ENCODE peak calls at places on chromosome X, in seven cellular contexts. R is suprapubic skin; G is astrocyte; K is CD8-positive, alpha-beta memory T cell; U is tibial artery; D is heart left ventricle; P is neural progenitor cell. E is an unnamed sample.
A peak's percentile ranks its signal among the peaks of the same experiment; 100 is the strongest.

GRCh38 chrX:71171110-71171801 is 26.6 kb downstream of the NLGN3 start:
- DNase-seq in D (no peak), P (no peak), U (no peak), G (no peak), R (no peak), K (no peak), E (no peak)

GRCh38 chrX:24178441-24178840 is 28.9 kb downstream of the ZFX start:
- DNase-seq in U (no peak), P (no peak), R (no peak), G (no peak), K (no peak), D (no peak), E (no peak)

GRCh38 chrX:2583194-2584162 is 82.7 kb upstream of the DHRSX start:
- DNase-seq in U (no peak), G (no peak), K (no peak), P (peak; percentile 35), D (no peak), R (no peak), E (no peak)

GRCh38 chrX:24692305-24692704 is 1.4 kb upstream of the POLA1 start:
- DNase-seq in D (no peak), R (no peak), U (no peak), G (no peak), P (peak; percentile 80), K (no peak), E (no peak)

GRCh38 chrX:44675364-44676024 is 132.8 kb upstream of the FUNDC1 start:
- DNase-seq in R (peak; percentile 61), D (no peak), G (peak; percentile 95), U (no peak), K (no peak), P (no peak), E (peak; percentile 73)

GRCh38 chrX:118383120-118383519 is 37.2 kb downstream of the WDR44 start:
- DNase-seq in R (no peak), G (peak; percentile 47), P (no peak), K (no peak), D (no peak), U (no peak), E (no peak)

GRCh38 chrX:10819973-10820372 is 199.6 kb upstream of the MID1 start:
- DNase-seq in P (no peak), G (no peak), K (no peak), U (no peak), R (no peak), D (no peak), E (no peak)

GRCh38 chrX:116806288-116806802 is 343.6 kb upstream of the CT83 start:
- DNase-seq in G (no peak), D (no peak), P (no peak), R (no peak), K (no peak), U (no peak), E (no peak)

GRCh38 chrX:104660092-104660491 is 94.1 kb downstream of the IL1RAPL2 start:
- DNase-seq in D (no peak), P (no peak), K (no peak), G (no peak), U (no peak), R (no peak), E (no peak)

GRCh38 chrX:132602701-132603100 is 113.9 kb upstream of the MBNL3 start:
- DNase-seq in U (no peak), R (no peak), P (no peak), G (no peak), D (no peak), K (no peak), E (no peak)

GRCh38 chrX:152635941-152636340 is 1.8 kb upstream of the GABRQ start:
- DNase-seq in R (no peak), U (no peak), G (peak; percentile 44), D (no peak), P (peak; percentile 74), K (no peak), E (no peak)

GRCh38 chrX:38768079-38768478 is 33.2 kb upstream of the MID1IP1 start:
- DNase-seq in R (no peak), G (peak; percentile 0), D (no peak), P (no peak), U (no peak), K (peak; percentile 1), E (no peak)

GRCh38 chrX:103175944-103176753 is 38.8 kb upstream of the BEX4 start:
- DNase-seq in P (peak; percentile 38), G (peak; percentile 8), D (no peak), K (peak; percentile 16), U (peak; percentile 65), R (no peak), E (no peak)

GRCh38 chrX:97790850-97791249 is 907.1 kb downstream of the RPA4 start:
- DNase-seq in U (no peak), R (no peak), D (no peak), G (peak; percentile 17), P (no peak), K (no peak), E (no peak)

GRCh38 chrX:68490644-68491043 is 8.2 kb upstream of the YIPF6 start:
- DNase-seq in P (peak; percentile 35), G (no peak), D (no peak), K (no peak), U (no peak), R (no peak), E (no peak)

GRCh38 chrX:2690856-2691542 is at the start of gene CD99:
- DNase-seq in U (peak; percentile 92), K (peak; percentile 88), R (peak; percentile 96), G (peak; percentile 74), D (peak; percentile 97), P (peak; percentile 86), E (no peak)

GRCh38 chrX:102899940-102900916 is 36.8 kb upstream of the RAB40AL start:
- DNase-seq in R (peak; percentile 64), K (peak; percentile 56), G (peak; percentile 55), P (peak; percentile 60), D (no peak), U (peak; percentile 61), E (peak; percentile 21)

GRCh38 chrX:130091976-130092522 is 18.2 kb downstream of the ELF4 start:
- DNase-seq in R (no peak), K (peak; percentile 91), D (peak; percentile 81), U (peak; percentile 30), P (no peak), G (no peak), E (no peak)

GRCh38 chrX:77510007-77510406 is 62.8 kb downstream of the FGF16 start:
- DNase-seq in U (no peak), D (no peak), R (no peak), K (no peak), G (no peak), P (no peak), E (no peak)

GRCh38 chrX:110135618-110136017 is 132.7 kb downstream of the TMEM164 start:
- DNase-seq in D (no peak), P (no peak), K (no peak), G (no peak), R (no peak), U (no peak), E (no peak)

GRCh38 chrX:17860811-17861495 is at the start of gene RAI2:
- DNase-seq in D (peak; percentile 61), P (peak; percentile 77), U (peak; percentile 40), R (peak; percentile 68), K (no peak), G (no peak), E (no peak)

GRCh38 chrX:17859609-17860178 is 1.4 kb downstream of the RAI2 start:
- DNase-seq in U (no peak), K (no peak), G (no peak), D (no peak), R (no peak), P (peak; percentile 16), E (no peak)

GRCh38 chrX:17860179-17860780 is 818 bp downstream of the RAI2 start:
- DNase-seq in U (no peak), D (no peak), R (no peak), K (no peak), P (peak; percentile 39), G (no peak), E (no peak)

GRCh38 chrX:17861496-17862011 is 456 bp upstream of the RAI2 start:
- DNase-seq in K (no peak), D (no peak), G (no peak), U (no peak), R (no peak), P (no peak), E (no peak)
- H3K4me3 ChIP-seq in K (no peak overlapping the region), D (peak overlapping the region; percentile 80), G (no peak overlapping the region), U (peak overlapping the region; percentile 79), R (peak overlapping the region; percentile 49), P (peak overlapping the region; percentile 45), E (no peak overlapping the region)

GRCh38 chrX:19647159-19647558 is 131.9 kb upstream of the MAP3K15 start:
- DNase-seq in P (no peak), K (no peak), D (no peak), U (no peak), G (no peak), R (no peak), E (no peak)

GRCh38 chrX:19649227-19650009 is 134.1 kb upstream of the MAP3K15 start:
- DNase-seq in K (no peak), R (no peak), G (no peak), U (no peak), D (no peak), P (no peak), E (no peak)

GRCh38 chrX:19655032-19655431 is 139.7 kb upstream of the MAP3K15 start:
- DNase-seq in K (no peak), U (no peak), P (no peak), D (no peak), R (no peak), G (no peak), E (no peak)

GRCh38 chrX:19647731-19648588 is 132.7 kb upstream of the MAP3K15 start:
- DNase-seq in U (no peak), R (no peak), D (no peak), P (no peak), K (no peak), G (peak; percentile 24), E (no peak)

GRCh38 chrX:19650996-19651395 is 135.7 kb upstream of the MAP3K15 start:
- DNase-seq in U (no peak), R (no peak), G (no peak), P (no peak), D (no peak), K (no peak), E (no peak)
- H3K4me3 ChIP-seq in U (no peak overlapping the region), R (no peak overlapping the region), G (no peak overlapping the region), P (no peak overlapping the region), D (no peak overlapping the region), K (no peak overlapping the region), E (no peak overlapping the region)

DNA sequence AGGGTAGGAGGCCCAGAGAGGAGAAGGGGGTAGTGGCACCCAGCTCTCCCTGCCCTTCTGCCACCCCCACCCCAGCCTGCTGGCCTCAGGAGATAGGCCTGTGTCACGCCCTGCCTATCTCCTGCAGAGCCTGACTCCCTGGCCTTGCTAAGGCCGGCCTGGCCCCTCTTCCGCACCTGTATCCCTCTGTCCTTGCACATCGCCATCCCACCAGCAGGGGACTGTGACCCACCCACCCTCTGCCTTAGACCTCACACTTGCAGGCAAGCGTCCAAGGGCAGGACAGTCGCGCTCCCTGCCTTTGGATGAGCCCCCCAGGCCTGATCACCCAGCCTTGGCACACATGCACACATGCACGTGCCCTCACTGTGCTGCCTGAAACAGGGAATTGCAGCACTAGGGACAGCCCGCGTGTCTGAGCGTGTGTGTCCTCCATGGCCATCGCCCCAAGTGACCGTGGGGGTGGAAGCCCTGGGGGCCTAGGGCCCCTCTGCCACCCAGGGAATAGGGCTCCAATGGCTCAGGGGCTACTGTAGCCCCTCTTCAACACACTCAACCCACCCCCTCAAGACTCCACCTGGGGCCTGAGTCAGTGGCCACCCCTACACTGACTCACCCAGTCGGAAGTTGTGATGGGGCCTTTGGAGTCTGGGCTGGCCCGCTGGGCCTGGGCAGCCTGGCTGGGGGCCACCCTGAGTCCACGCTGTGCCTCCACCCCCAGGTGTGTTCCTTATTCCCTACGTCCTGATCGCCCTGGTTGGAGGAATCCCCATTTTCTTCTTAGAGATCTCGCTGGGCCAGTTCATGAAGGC is 2.1 kb downstream of the SLC6A8 start:
- DNase-seq in D (no peak), R (no peak), U (no peak), K (no peak), G (no peak), P (peak; percentile 34), E (no peak)
- H3K4me3 ChIP-seq in D (peak overlapping the region; percentile 69), R (peak overlapping the region; percentile 50), U (peak overlapping the region; percentile 66), K (no peak overlapping the region), G (peak overlapping the region; percentile 17), P (peak overlapping the region; percentile 59), E (peak overlapping the region; percentile 49)

GRCh38 chrX:53050841-53051240 is 2.3 kb downstream of the GPR173 start:
- DNase-seq in D (no peak), R (no peak), K (no peak), P (no peak), G (peak; percentile 35), U (no peak), E (no peak)
- H3K4me3 ChIP-seq in D (no peak overlapping the region), R (no peak overlapping the region), K (no peak overlapping the region), P (no peak overlapping the region), G (no peak overlapping the region), U (no peak overlapping the region), E (peak overlapping the region; percentile 60)